ENCODE peak calls at places on chromosomes 2 and 18, in five cellular contexts. W is mucosa of gallbladder, V is memory B cell, N is renal cortical epithelial cell, D is germinal center. E is an unnamed sample.
A peak's percentile ranks its signal among the peaks of the same experiment; 100 is the strongest.

GRCh38 chr2:179861027-179861776 is at the start of gene ZNF385B:
- DNase-seq in W (no peak), V (no peak), N (no peak), D (peak; percentile 30), E (peak; percentile 11)

GRCh38 chr18:76212958-76213357 is 282.1 kb downstream of the ZNF516 start:
- DNase-seq in W (no peak), V (no peak), N (no peak), D (no peak), E (no peak)

GRCh38 chr2:130756041-130756720 is 841 bp downstream of the AMER3 start:
- DNase-seq in W (no peak), V (no peak), N (no peak), D (peak; percentile 50), E (no peak)

GRCh38 chr2:174965551-174965950 is 39.6 kb downstream of the CHN1 start:
- DNase-seq in W (no peak), V (no peak), N (no peak), D (no peak), E (no peak)

GRCh38 chr18:9211955-9212354 is 75.4 kb downstream of the ANKRD12 start:
- DNase-seq in W (no peak), V (no peak), N (peak; percentile 23), D (no peak), E (no peak)

GRCh38 chr2:61770746-61771145 is 83.1 kb downstream of the FAM161A start:
- DNase-seq in W (peak; percentile 42), V (no peak), N (peak; percentile 33), D (no peak), E (no peak)

GRCh38 chr18:56747857-56748256 is 96.7 kb downstream of the WDR7 start:
- DNase-seq in W (no peak), V (no peak), N (no peak), D (no peak), E (no peak)

GRCh38 chr2:100199421-100199820 is 57.0 kb upstream of the AFF3 start:
- DNase-seq in W (no peak), V (no peak), N (no peak), D (no peak), E (no peak)

GRCh38 chr18:44465337-44465736 is 215.4 kb upstream of the SETBP1 start:
- DNase-seq in W (no peak), V (no peak), N (no peak), D (no peak), E (no peak)

GRCh38 chr2:190094471-190094870 is 31.9 kb upstream of the MSTN start:
- DNase-seq in W (no peak), V (no peak), N (no peak), D (no peak), E (no peak)

GRCh38 chr2:74515271-74516069 is 1.2 kb downstream of the TLX2 start:
- DNase-seq in W (no peak), V (peak; percentile 41), N (no peak), D (no peak), E (no peak)

GRCh38 chr18:33128581-33128980 is 311.9 kb downstream of the CCDC178 start:
- DNase-seq in W (no peak), V (no peak), N (peak; percentile 29), D (no peak), E (no peak)

GRCh38 chr2:101690547-101691182 is 6.8 kb upstream of the MAP4K4 start:
- DNase-seq in W (peak; percentile 42), V (no peak), N (peak; percentile 72), D (no peak), E (no peak)

GRCh38 chr18:67260841-67261240 is 255.7 kb downstream of the DSEL start:
- DNase-seq in W (no peak), V (no peak), N (no peak), D (no peak), E (no peak)

GRCh38 chr2:211457325-211457724 is 900.9 kb downstream of the CPS1 start:
- DNase-seq in W (no peak), V (no peak), N (no peak), D (no peak), E (no peak)

GRCh38 chr2:23106232-23106631 is 278.7 kb upstream of the KLHL29 start:
- DNase-seq in W (no peak), V (no peak), N (no peak), D (no peak), E (no peak)

GRCh38 chr2:194314042-194314441 is 1343.0 kb upstream of the SLC39A10 start:
- DNase-seq in W (no peak), V (no peak), N (no peak), D (no peak), E (no peak)

GRCh38 chr2:109213646-109214417 is 84.8 kb downstream of the SH3RF3 start:
- DNase-seq in W (no peak), V (no peak), N (peak; percentile 21), D (no peak), E (no peak)

GRCh38 chr2:33034784-33035183 is 88.0 kb downstream of the LTBP1 start:
- DNase-seq in W (no peak), V (no peak), N (no peak), D (no peak), E (no peak)

GRCh38 chr2:1049691-1050090 is 99.0 kb downstream of the SNTG2 start:
- DNase-seq in W (no peak), V (no peak), N (no peak), D (no peak), E (no peak)

GRCh38 chr2:173077506-173078177 is 2.0 kb downstream of the MAP3K20 start:
- DNase-seq in W (no peak), V (no peak), N (no peak), D (no peak), E (no peak)

GRCh38 chr2:128469203-128469602 is 150.5 kb upstream of the HS6ST1 start:
- DNase-seq in W (peak; percentile 7), V (no peak), N (no peak), D (no peak), E (no peak)

GRCh38 chr18:29383311-29384273 is 1206.7 kb upstream of the CDH2 start:
- DNase-seq in W (no peak), V (no peak), N (peak; percentile 8), D (no peak), E (no peak)

GRCh38 chr2:118049140-118050128 is 35.6 kb upstream of the CCDC93 start:
- DNase-seq in W (no peak), V (no peak), N (no peak), D (no peak), E (no peak)

GRCh38 chr2:210626849-210627248 is 70.5 kb downstream of the CPS1 start:
- DNase-seq in W (no peak), V (no peak), N (peak; percentile 11), D (no peak), E (no peak)

GRCh38 chr2:108533832-108534576 is at the start of gene LIMS1:
- DNase-seq in W (peak; percentile 91), V (peak; percentile 78), N (peak; percentile 88), D (peak; percentile 96), E (peak; percentile 93)

GRCh38 chr2:18924905-18925691 is 335.7 kb upstream of the NT5C1B start:
- DNase-seq in W (no peak), V (no peak), N (peak; percentile 85), D (no peak), E (no peak)

GRCh38 chr2:20617081-20617575 is 33.8 kb downstream of the HS1BP3 start:
- DNase-seq in W (peak; percentile 48), V (no peak), N (no peak), D (no peak), E (peak; percentile 68)

GRCh38 chr2:3132466-3132865 is 245.2 kb downstream of the EIPR1 start:
- DNase-seq in W (no peak), V (no peak), N (no peak), D (no peak), E (no peak)

E was measured in transverse colon.